ENCODE peak calls at places on chromosomes 16 and 17, in four cellular contexts. One of them, this sample, is unnamed.

GRCh38 chr17:8063761-8064589 is 23.5 kb downstream of the ALOX12B start:
- DNase-seq in nephron progenitor cell: no peak
- DNase-seq in occipital lobe: no peak
- DNase-seq in upper lobe of right lung: peak
- DNase-seq in this sample: no peak

GRCh38 chr17:7842950-7843535 is 9.0 kb downstream of the KDM6B start:
- DNase-seq in nephron progenitor cell: no peak
- DNase-seq in occipital lobe: no peak
- DNase-seq in upper lobe of right lung: peak
- DNase-seq in this sample: peak

GRCh38 chr16:887846-888245 is 82.9 kb downstream of the LMF1 start:
- DNase-seq in nephron progenitor cell: no peak
- DNase-seq in occipital lobe: no peak
- DNase-seq in upper lobe of right lung: no peak
- DNase-seq in this sample: no peak

GRCh38 chr17:57832299-57832698 is 17.5 kb downstream of the MRPS23 start:
- DNase-seq in nephron progenitor cell: no peak
- DNase-seq in occipital lobe: no peak
- DNase-seq in upper lobe of right lung: no peak
- DNase-seq in this sample: no peak

GRCh38 chr16:30551781-30552180 is 6.4 kb downstream of the ZNF764 start:
- DNase-seq in nephron progenitor cell: no peak
- DNase-seq in occipital lobe: no peak
- DNase-seq in upper lobe of right lung: peak
- DNase-seq in this sample: no peak

GRCh38 chr17:50499722-50500121 is 8.5 kb upstream of the MYCBPAP start:
- DNase-seq in nephron progenitor cell: no peak
- DNase-seq in occipital lobe: no peak
- DNase-seq in upper lobe of right lung: no peak
- DNase-seq in this sample: no peak

GRCh38 chr17:37480427-37480826 is 9.3 kb upstream of the DUSP14 start:
- DNase-seq in nephron progenitor cell: no peak
- DNase-seq in occipital lobe: no peak
- DNase-seq in upper lobe of right lung: no peak
- DNase-seq in this sample: no peak

GRCh38 chr16:48961546-48961945 is 320.1 kb downstream of the CBLN1 start:
- DNase-seq in nephron progenitor cell: no peak
- DNase-seq in occipital lobe: no peak
- DNase-seq in upper lobe of right lung: no peak
- DNase-seq in this sample: no peak

GRCh38 chr16:23869052-23869451 is 33.3 kb downstream of the PRKCB start:
- DNase-seq in nephron progenitor cell: no peak
- DNase-seq in occipital lobe: no peak
- DNase-seq in upper lobe of right lung: no peak
- DNase-seq in this sample: no peak

GRCh38 chr16:80437707-80438106 is 103.1 kb upstream of the DYNLRB2 start:
- DNase-seq in nephron progenitor cell: peak
- DNase-seq in occipital lobe: no peak
- DNase-seq in upper lobe of right lung: no peak
- DNase-seq in this sample: no peak

GRCh38 chr16:641326-642188 is at the start of gene MCRIP2:
- DNase-seq in nephron progenitor cell: peak
- DNase-seq in occipital lobe: peak
- DNase-seq in upper lobe of right lung: peak
- DNase-seq in this sample: peak

GRCh38 chr17:58156839-58157803 is 8.9 kb downstream of the OR4D1 start:
- DNase-seq in nephron progenitor cell: peak
- DNase-seq in occipital lobe: peak
- DNase-seq in upper lobe of right lung: peak
- DNase-seq in this sample: peak

GRCh38 chr17:42526031-42526444 is 10.0 kb upstream of the NAGLU start:
- DNase-seq in nephron progenitor cell: no peak
- DNase-seq in occipital lobe: no peak
- DNase-seq in upper lobe of right lung: no peak
- DNase-seq in this sample: no peak

GRCh38 chr16:11398136-11398535 is 52.9 kb downstream of the RMI2 start:
- DNase-seq in nephron progenitor cell: no peak
- DNase-seq in occipital lobe: no peak
- DNase-seq in upper lobe of right lung: no peak
- DNase-seq in this sample: no peak

GRCh38 chr17:31582151-31582907 is 190.9 kb downstream of the RAB11FIP4 start:
- DNase-seq in nephron progenitor cell: no peak
- DNase-seq in occipital lobe: no peak
- DNase-seq in upper lobe of right lung: peak
- DNase-seq in this sample: no peak

GRCh38 chr17:34874496-34874895 is 86.8 kb downstream of the CCT6B start:
- DNase-seq in nephron progenitor cell: no peak
- DNase-seq in occipital lobe: no peak
- DNase-seq in upper lobe of right lung: no peak
- DNase-seq in this sample: no peak

GRCh38 chr17:7019839-7020519 is 2.9 kb upstream of the BCL6B start:
- DNase-seq in nephron progenitor cell: peak
- DNase-seq in occipital lobe: no peak
- DNase-seq in upper lobe of right lung: peak
- DNase-seq in this sample: peak

GRCh38 chr16:9258423-9259051 is 167.1 kb downstream of the HAPSTR1 start:
- DNase-seq in nephron progenitor cell: peak
- DNase-seq in occipital lobe: peak
- DNase-seq in upper lobe of right lung: no peak
- DNase-seq in this sample: peak

GRCh38 chr17:7705269-7706255 is 560 bp downstream of the EFNB3 start:
- DNase-seq in nephron progenitor cell: peak
- DNase-seq in occipital lobe: no peak
- DNase-seq in upper lobe of right lung: no peak
- DNase-seq in this sample: peak

GRCh38 chr16:4307215-4308037 is 8.4 kb upstream of the GLIS2 start:
- DNase-seq in nephron progenitor cell: peak
- DNase-seq in occipital lobe: peak
- DNase-seq in upper lobe of right lung: peak
- DNase-seq in this sample: peak

GRCh38 chr17:17206149-17206912 is at the start of gene PLD6:
- DNase-seq in nephron progenitor cell: no peak
- DNase-seq in occipital lobe: peak
- DNase-seq in upper lobe of right lung: peak
- DNase-seq in this sample: peak

GRCh38 chr16:27465483-27465879 is 63.5 kb downstream of the IL21R start:
- DNase-seq in nephron progenitor cell: no peak
- DNase-seq in occipital lobe: no peak
- DNase-seq in upper lobe of right lung: no peak
- DNase-seq in this sample: no peak

GRCh38 chr16:67766281-67766680 is 40.1 kb downstream of the RANBP10 start:
- DNase-seq in nephron progenitor cell: no peak
- DNase-seq in occipital lobe: no peak
- DNase-seq in upper lobe of right lung: no peak
- DNase-seq in this sample: no peak

GRCh38 chr16:57166951-57167350 is 18.9 kb downstream of the PSME3IP1 start:
- DNase-seq in nephron progenitor cell: no peak
- DNase-seq in occipital lobe: no peak
- DNase-seq in upper lobe of right lung: no peak
- DNase-seq in this sample: no peak

GRCh38 chr16:69003500-69003899 is 102.0 kb upstream of the HAS3 start:
- DNase-seq in nephron progenitor cell: no peak
- DNase-seq in occipital lobe: no peak
- DNase-seq in upper lobe of right lung: no peak
- DNase-seq in this sample: no peak

GRCh38 chr16:54679531-54679930 is 251.1 kb upstream of the IRX5 start:
- DNase-seq in nephron progenitor cell: no peak
- DNase-seq in occipital lobe: no peak
- DNase-seq in upper lobe of right lung: no peak
- DNase-seq in this sample: no peak

GRCh38 chr17:21126645-21127507 is at the start of gene DHRS7B:
- DNase-seq in nephron progenitor cell: peak
- DNase-seq in occipital lobe: peak
- DNase-seq in upper lobe of right lung: peak
- DNase-seq in this sample: peak

GRCh38 chr16:56789360-56789759 is 59.4 kb downstream of the NUP93 start:
- DNase-seq in nephron progenitor cell: no peak
- DNase-seq in occipital lobe: no peak
- DNase-seq in upper lobe of right lung: no peak
- DNase-seq in this sample: no peak

GRCh38 chr17:75932852-75933251 is 8.0 kb downstream of the FBF1 start:
- DNase-seq in nephron progenitor cell: no peak
- DNase-seq in occipital lobe: no peak
- DNase-seq in upper lobe of right lung: no peak
- DNase-seq in this sample: no peak